ENCODE peak calls at places on chromosomes 16 and 17, in five cellular contexts. H is esophagus mucosa; E is aorta; I is activated T-cell treated with anti-CD3 and anti-CD28 coated beads, Interleukin-2, amount 50 U/mL, for 72 hours; G is psoas muscle. Y is an unnamed sample.

GRCh38 chr17:73613947-73614655 is 30.1 kb downstream of the SDK2 start:
- ATAC-seq in H (no peak), E (no peak), I (no peak), G (no peak), Y (no peak)

GRCh38 chr17:4968166-4968915 is 724 bp upstream of the SPAG7 start:
- ATAC-seq in H (peak; percentile 0), E (peak; percentile 5), I (no peak), G (peak; percentile 0), Y (no peak)

GRCh38 chr17:76612977-76613851 is 27.6 kb upstream of the ST6GALNAC2 start:
- ATAC-seq in H (peak; percentile 61), E (no peak), I (no peak), G (no peak), Y (no peak)

GRCh38 chr17:76405967-76406647 is 21.7 kb downstream of the SPHK1 start:
- ATAC-seq in H (no peak), E (no peak), I (no peak), G (peak; percentile 63), Y (no peak)

GRCh38 chr16:86914850-86915717 is 336.7 kb downstream of the FOXL1 start:
- ATAC-seq in H (no peak), E (no peak), I (no peak), G (no peak), Y (no peak)

GRCh38 chr16:77585852-77586251 is 136.5 kb upstream of the NUDT7 start:
- ATAC-seq in H (peak; percentile 29), E (no peak), I (peak; percentile 39), G (no peak), Y (peak; percentile 59)

GRCh38 chr17:42153919-42154491 is 784 bp downstream of the RAB5C start:
- ATAC-seq in H (no peak), E (no peak), I (no peak), G (peak; percentile 19), Y (no peak)

GRCh38 chr17:55911186-55911585 is 160.3 kb downstream of the PCTP start:
- ATAC-seq in H (peak; percentile 11), E (no peak), I (no peak), G (no peak), Y (no peak)

GRCh38 chr16:19595043-19595767 is 39.7 kb downstream of the VPS35L start:
- ATAC-seq in H (peak; percentile 95), E (peak; percentile 31), I (no peak), G (no peak), Y (no peak)